ENCODE peak calls at places on chromosomes 16 and 17, in eight cellular contexts. M, Q, O, Y, U, E, S and V are unnamed samples.

GRCh38 chr17:62987136-62987535 is 21.1 kb downstream of the TANC2 start:
- DNase-seq in M (no peak), Q (no peak), O (no peak), Y (no peak), U (no peak), E (no peak), S (peak; percentile 65), V (no peak)

GRCh38 chr17:3535253-3535995 is 22.2 kb downstream of the TRPV3 start:
- DNase-seq in M (peak; percentile 44), Q (no peak), O (no peak), Y (no peak), U (peak; percentile 34), E (peak; percentile 91), S (peak; percentile 91), V (peak; percentile 71)

GRCh38 chr17:74702132-74702876 is 10.4 kb downstream of the CD300LF start:
- DNase-seq in M (peak; percentile 54), Q (no peak), O (no peak), Y (no peak), U (no peak), E (no peak), S (no peak), V (no peak)

GRCh38 chr16:48393843-48394703 is 8.9 kb upstream of the SIAH1 start:
- DNase-seq in M (no peak), Q (no peak), O (no peak), Y (no peak), U (no peak), E (peak; percentile 76), S (no peak), V (no peak)

GRCh38 chr17:38628441-38628840 is 22.7 kb upstream of the SRCIN1 start:
- DNase-seq in M (no peak), Q (peak; percentile 51), O (no peak), Y (no peak), U (no peak), E (peak; percentile 16), S (peak; percentile 80), V (no peak)

GRCh38 chr17:17940451-17940911 is 31.7 kb downstream of the TOM1L2 start:
- DNase-seq in M (no peak), Q (no peak), O (no peak), Y (no peak), U (no peak), E (no peak), S (no peak), V (no peak)

GRCh38 chr17:78046923-78047322 is 81.6 kb downstream of the TMC6 start:
- DNase-seq in M (no peak), Q (no peak), O (no peak), Y (no peak), U (no peak), E (peak; percentile 5), S (no peak), V (no peak)

GRCh38 chr17:2779545-2779944 is 16.7 kb upstream of the RAP1GAP2 start:
- DNase-seq in M (no peak), Q (no peak), O (no peak), Y (no peak), U (no peak), E (no peak), S (no peak), V (no peak)

GRCh38 chr17:4152471-4152870 is 9.5 kb downstream of the CYB5D2 start:
- DNase-seq in M (no peak), Q (no peak), O (no peak), Y (no peak), U (no peak), E (no peak), S (no peak), V (no peak)

GRCh38 chr16:76910931-76911330 is 280.1 kb upstream of the MON1B start:
- DNase-seq in M (no peak), Q (no peak), O (no peak), Y (no peak), U (no peak), E (peak; percentile 95), S (no peak), V (no peak)

GRCh38 chr17:15006421-15006820 is 258.7 kb downstream of the PMP22 start:
- DNase-seq in M (no peak), Q (no peak), O (no peak), Y (no peak), U (no peak), E (no peak), S (no peak), V (no peak)

GRCh38 chr17:42329025-42329976 is 41.0 kb downstream of the STAT5A start:
- DNase-seq in M (peak; percentile 34), Q (peak; percentile 92), O (no peak), Y (no peak), U (no peak), E (peak; percentile 58), S (peak; percentile 98), V (no peak)

GRCh38 chr17:15494821-15495220 is 27.4 kb upstream of the CDRT4 start:
- DNase-seq in M (no peak), Q (no peak), O (no peak), Y (no peak), U (no peak), E (no peak), S (no peak), V (no peak)

GRCh38 chr16:19963306-19963705 is 78.7 kb upstream of the GPRC5B start:
- DNase-seq in M (no peak), Q (no peak), O (no peak), Y (no peak), U (no peak), E (no peak), S (no peak), V (no peak)

GRCh38 chr17:12859520-12859919 is 70.2 kb downstream of the ARHGAP44 start:
- DNase-seq in M (no peak), Q (no peak), O (no peak), Y (no peak), U (no peak), E (no peak), S (no peak), V (no peak)

GRCh38 chr16:10813123-10813455 is 5.5 kb downstream of the TVP23A start:
- DNase-seq in M (no peak), Q (no peak), O (no peak), Y (no peak), U (no peak), E (no peak), S (no peak), V (no peak)
- H3K27ac ChIP-seq in M (no peak overlapping the region), Q (no peak overlapping the region), O (no peak overlapping the region), Y (no peak overlapping the region), U (no peak overlapping the region), E (no peak overlapping the region), S (no peak overlapping the region), V (no peak overlapping the region)

DNA sequence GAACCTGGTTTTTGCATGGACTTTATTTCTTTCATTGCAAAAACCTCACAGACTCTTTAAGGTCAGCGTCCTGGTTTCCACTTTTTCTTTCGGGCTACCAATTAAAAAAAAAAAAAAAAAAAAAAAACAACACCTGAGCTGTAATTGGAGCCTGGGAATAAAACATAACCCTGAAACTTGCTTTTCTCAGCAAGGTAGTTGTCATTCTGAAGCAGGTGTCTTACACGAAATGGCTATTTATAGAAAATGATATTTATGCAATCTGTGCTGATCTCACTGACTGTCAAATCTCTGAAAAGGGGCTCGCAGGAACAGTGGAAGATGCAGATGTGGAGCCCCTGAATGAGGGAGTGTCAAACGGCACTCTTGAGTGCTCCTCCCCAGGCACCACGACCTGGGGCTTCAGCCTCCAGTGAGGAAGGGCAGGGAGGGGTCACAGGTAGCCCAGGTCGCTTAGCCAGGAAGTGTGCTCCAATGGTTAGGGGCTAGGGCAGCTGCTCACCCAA is 10.4 kb upstream of the COTL1 start:
- DNase-seq in M (no peak), Q (no peak), O (no peak), Y (no peak), U (no peak), E (no peak), S (no peak), V (no peak)
- H3K4me3 ChIP-seq in M (no peak overlapping the region), Q (no peak overlapping the region), O (no peak overlapping the region), Y (no peak overlapping the region), U (no peak overlapping the region), E (no peak overlapping the region), S (no peak overlapping the region), V (no peak overlapping the region)

DNA sequence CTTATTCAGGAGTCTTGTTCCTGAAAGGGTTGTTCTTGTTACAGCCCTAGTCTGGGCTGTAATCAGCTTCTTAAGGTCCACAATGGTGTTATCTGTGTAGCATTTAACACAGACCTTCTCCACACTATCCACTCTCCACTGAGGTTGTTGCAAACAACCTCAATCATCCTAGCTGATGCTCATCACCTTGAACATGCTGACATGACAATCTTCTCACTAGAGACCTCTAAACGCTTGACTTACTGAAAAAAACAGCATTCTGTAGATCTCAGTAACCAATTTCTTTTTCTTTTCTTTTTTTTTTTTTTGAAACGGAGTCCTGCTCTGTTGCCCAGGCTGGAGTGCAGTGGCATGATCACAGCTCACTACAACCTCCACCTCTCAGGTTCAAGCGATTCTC is 3.6 kb downstream of the TNFRSF17 start:
- DNase-seq in M (no peak), Q (no peak), O (no peak), Y (no peak), U (no peak), E (no peak), S (no peak), V (no peak)
- H3K27ac ChIP-seq in M (no peak overlapping the region), Q (no peak overlapping the region), O (no peak overlapping the region), Y (no peak overlapping the region), U (no peak overlapping the region), E (no peak overlapping the region), S (no peak overlapping the region), V (no peak overlapping the region)

GRCh38 chr17:50182783-50183438 is 17.1 kb downstream of the SGCA start:
- DNase-seq in M (no peak), Q (no peak), O (no peak), Y (no peak), U (no peak), E (peak; percentile 35), S (no peak), V (no peak)

GRCh38 chr17:50185724-50186545 is 15.5 kb downstream of the COL1A1 start:
- DNase-seq in M (no peak), Q (no peak), O (no peak), Y (no peak), U (no peak), E (peak; percentile 60), S (no peak), V (no peak)

GRCh38 chr17:50184057-50184456 is 17.4 kb downstream of the COL1A1 start:
- DNase-seq in M (no peak), Q (no peak), O (no peak), Y (no peak), U (no peak), E (peak; percentile 48), S (peak; percentile 70), V (no peak)

GRCh38 chr17:50183439-50184001 is 17.7 kb downstream of the SGCA start:
- DNase-seq in M (no peak), Q (no peak), O (no peak), Y (no peak), U (no peak), E (peak; percentile 53), S (no peak), V (no peak)

DNA sequence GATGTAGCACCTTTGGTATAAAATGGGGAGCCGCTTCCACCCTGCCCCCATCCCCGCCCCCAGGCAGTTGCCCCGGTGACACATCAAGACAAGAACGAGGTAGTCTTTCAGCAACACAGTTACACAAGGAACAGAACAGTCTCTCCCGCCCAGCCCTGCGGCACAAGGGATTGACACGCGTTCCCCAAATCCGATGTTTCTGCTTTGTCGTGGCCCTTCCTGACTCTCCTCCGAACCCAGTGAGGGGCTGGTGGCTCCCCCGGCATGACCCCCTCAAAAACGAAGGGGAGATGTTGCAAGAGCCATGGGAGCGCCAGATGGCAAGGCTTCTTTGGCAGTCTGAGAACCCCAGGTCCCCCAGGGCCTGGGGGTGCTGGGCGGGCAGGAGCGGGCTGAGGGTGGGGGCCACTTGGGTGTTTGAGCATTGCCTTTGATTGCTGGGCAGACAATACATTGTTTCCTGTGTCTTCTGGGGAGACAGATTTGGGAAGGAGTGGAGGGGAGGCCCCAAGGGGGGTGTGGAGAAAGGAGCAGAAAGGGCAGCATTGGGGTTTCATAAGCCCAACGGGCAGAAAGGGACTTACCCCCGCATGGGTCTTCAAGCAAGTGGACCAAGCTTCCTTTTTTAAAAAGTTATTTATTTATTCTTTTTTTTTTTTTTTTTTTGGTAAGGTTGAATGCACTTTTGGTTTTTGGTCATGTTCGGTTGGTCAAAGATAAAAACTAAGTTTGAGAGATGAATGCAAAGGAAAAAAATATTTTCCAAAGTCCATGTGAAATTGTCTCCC is 16.6 kb downstream of the COL1A1 start:
- DNase-seq in M (no peak), Q (peak; percentile 71), O (peak; percentile 46), Y (no peak), U (no peak), E (peak; percentile 64), S (peak; percentile 38), V (no peak)
- H3K4me3 ChIP-seq in M (no peak overlapping the region), Q (no peak overlapping the region), O (no peak overlapping the region), Y (no peak overlapping the region), U (no peak overlapping the region), E (no peak overlapping the region), S (no peak overlapping the region), V (no peak overlapping the region)